ENCODE peak calls at places on chromosomes 6 and 20, in six cellular contexts. W is GM12864, J is GM13976, G is kidney epithelial cell, M is pancreas, A is lower lobe of right lung. Y is an unnamed sample.
A peak's percentile ranks its signal among the peaks of the same experiment; 100 is the strongest.

GRCh38 chr6:87756858-87757257 is 54.8 kb upstream of the AKIRIN2 start:
- DNase-seq in W (peak; percentile 95), J (peak; percentile 69), G (no peak), M (no peak), A (peak; percentile 53), Y (peak; percentile 73)

GRCh38 chr6:42010909-42011308 is 39.4 kb upstream of the TAF8 start:
- DNase-seq in W (no peak), J (no peak), G (no peak), M (no peak), A (no peak), Y (no peak)

GRCh38 chr20:50991076-50991475 is 31.8 kb downstream of the KCNG1 start:
- DNase-seq in W (no peak), J (no peak), G (no peak), M (no peak), A (no peak), Y (no peak)

GRCh38 chr6:104809116-104809515 is 50.6 kb downstream of the HACE1 start:
- DNase-seq in W (no peak), J (no peak), G (no peak), M (no peak), A (no peak), Y (no peak)

GRCh38 chr20:63701329-63702035 is 5.0 kb downstream of the TNFRSF6B start:
- DNase-seq in W (no peak), J (no peak), G (no peak), M (peak; percentile 34), A (no peak), Y (no peak)

GRCh38 chr6:164133095-164133494 is 718.6 kb downstream of the QKI start:
- DNase-seq in W (no peak), J (no peak), G (no peak), M (no peak), A (no peak), Y (peak; percentile 48)

GRCh38 chr20:57326667-57327455 is 2.7 kb upstream of the SPO11 start:
- DNase-seq in W (no peak), J (no peak), G (no peak), M (no peak), A (no peak), Y (peak; percentile 89)

GRCh38 chr6:170371588-170371987 is 65.0 kb downstream of the FAM120B start:
- DNase-seq in W (no peak), J (no peak), G (no peak), M (no peak), A (no peak), Y (no peak)

GRCh38 chr6:33540768-33541167 is 39.3 kb downstream of the BAK1 start:
- DNase-seq in W (no peak), J (no peak), G (no peak), M (no peak), A (no peak), Y (no peak)

GRCh38 chr6:12232339-12232738 is 57.8 kb upstream of the EDN1 start:
- DNase-seq in W (peak; percentile 18), J (no peak), G (no peak), M (no peak), A (no peak), Y (no peak)

GRCh38 chr6:39189131-39189530 is 40.1 kb downstream of the KCNK5 start:
- DNase-seq in W (no peak), J (no peak), G (no peak), M (no peak), A (no peak), Y (no peak)

GRCh38 chr6:39188577-39188976 is 40.7 kb downstream of the KCNK5 start:
- DNase-seq in W (no peak), J (no peak), G (no peak), M (no peak), A (no peak), Y (no peak)

GRCh38 chr6:39190545-39191235 is 38.6 kb downstream of the KCNK5 start:
- DNase-seq in W (no peak), J (no peak), G (no peak), M (no peak), A (no peak), Y (no peak)

GRCh38 chr6:39191236-39191930 is 37.9 kb downstream of the KCNK5 start:
- DNase-seq in W (no peak), J (no peak), G (no peak), M (no peak), A (no peak), Y (no peak)

DNA sequence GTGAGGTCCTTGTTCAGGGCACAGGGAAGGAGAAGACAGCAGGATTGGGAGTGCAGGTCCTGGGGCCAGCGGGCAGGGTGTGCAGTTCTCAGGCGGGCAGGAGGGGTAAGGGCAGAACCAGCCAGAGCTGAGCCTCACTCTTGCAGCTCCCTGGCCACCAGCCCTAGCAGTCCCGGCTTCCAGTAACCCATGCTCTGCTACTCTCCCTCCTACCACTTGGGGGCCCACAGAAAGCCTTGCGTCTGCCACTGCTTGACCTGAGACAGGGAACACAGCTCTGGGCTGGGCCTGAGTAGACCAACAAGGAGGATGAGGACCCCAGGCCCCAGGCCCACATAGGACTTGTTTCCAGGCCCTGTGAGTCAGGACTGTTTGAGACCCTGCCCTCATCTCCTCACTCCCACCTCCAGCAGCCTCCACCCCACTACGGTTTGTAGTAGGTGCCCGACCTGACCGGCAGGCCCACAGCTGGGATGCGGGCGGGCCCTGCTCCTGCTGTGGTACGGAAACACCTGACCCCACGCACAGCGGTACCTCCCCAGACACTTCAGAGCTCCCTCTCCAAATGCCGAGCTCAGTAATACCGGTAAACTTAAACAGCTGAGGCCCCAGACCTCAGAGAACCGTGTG is 39.2 kb downstream of the KCNK5 start:
- DNase-seq in W (no peak), J (peak; percentile 74), G (no peak), M (no peak), A (peak; percentile 70), Y (peak; percentile 54)
- TF ChIP-seq CTCF in W (peak; percentile 79), J (peak; percentile 38), G (peak; percentile 52), M (peak; percentile 49), A (peak; percentile 53), Y (peak; percentile 38)

DNA sequence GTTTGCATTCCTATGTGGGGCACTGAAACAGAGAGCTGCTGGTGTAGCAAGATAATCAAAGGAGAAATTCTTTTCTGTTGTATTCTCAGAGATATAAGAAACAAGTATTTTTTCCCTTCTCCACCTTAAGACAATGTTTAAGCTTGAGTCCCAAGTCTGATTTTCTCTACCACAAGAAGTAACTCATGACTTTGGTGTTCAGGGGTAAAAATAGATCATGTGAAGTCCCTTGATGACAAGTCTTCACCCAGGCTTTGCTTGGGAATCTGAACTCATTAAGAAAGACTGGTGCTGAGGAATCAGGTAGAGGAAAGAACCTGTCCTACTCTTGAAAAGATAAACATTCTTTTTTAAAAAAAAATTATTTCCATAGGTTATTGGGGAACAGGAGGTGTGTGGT is 205.6 kb downstream of the ALDH8A1 start:
- DNase-seq in W (no peak), J (no peak), G (no peak), M (no peak), A (no peak), Y (no peak)
- TF ChIP-seq CTCF in W (no peak), J (no peak), G (no peak), M (no peak), A (no peak), Y (no peak)

GRCh38 chr20:58512808-58513552 is 2.2 kb downstream of the APCDD1L start:
- DNase-seq in W (no peak), J (no peak), G (no peak), M (no peak), A (no peak), Y (no peak)
- TF ChIP-seq CTCF in W (no peak), J (no peak), G (no peak), M (no peak), A (no peak), Y (no peak)

DNA sequence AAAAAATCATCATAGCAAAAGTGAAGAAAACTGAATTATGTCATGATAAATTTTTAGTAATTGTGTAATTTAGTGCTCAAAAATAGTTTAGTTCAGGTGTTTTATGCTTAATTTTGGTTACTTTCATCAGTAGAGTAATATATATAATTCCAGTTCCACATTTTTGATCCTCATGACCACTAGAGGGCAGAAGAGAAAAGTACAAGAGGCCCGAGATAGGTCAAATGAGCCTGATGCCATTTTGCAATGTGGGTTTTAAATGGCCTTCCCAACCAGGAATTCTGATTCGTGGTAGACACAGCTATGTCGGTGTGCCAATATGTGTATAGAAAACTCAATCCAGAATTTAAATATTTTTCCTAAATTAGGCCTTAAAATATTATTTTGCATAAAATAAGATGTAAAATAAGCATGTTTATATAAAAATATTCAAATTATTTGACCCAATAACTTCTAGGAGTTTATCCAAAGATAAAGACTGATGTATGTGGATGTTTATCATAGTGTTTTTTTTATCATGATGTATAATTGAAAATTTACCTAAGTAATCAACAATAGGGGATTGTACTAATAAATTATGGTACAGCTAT is 159.7 kb upstream of the RPS6KA2 start:
- DNase-seq in W (peak; percentile 40), J (peak; percentile 78), G (peak; percentile 29), M (no peak), A (no peak), Y (peak; percentile 74)
- TF ChIP-seq CTCF in W (peak; percentile 58), J (peak; percentile 48), G (peak; percentile 54), M (peak; percentile 65), A (peak; percentile 75), Y (peak; percentile 60)

DNA sequence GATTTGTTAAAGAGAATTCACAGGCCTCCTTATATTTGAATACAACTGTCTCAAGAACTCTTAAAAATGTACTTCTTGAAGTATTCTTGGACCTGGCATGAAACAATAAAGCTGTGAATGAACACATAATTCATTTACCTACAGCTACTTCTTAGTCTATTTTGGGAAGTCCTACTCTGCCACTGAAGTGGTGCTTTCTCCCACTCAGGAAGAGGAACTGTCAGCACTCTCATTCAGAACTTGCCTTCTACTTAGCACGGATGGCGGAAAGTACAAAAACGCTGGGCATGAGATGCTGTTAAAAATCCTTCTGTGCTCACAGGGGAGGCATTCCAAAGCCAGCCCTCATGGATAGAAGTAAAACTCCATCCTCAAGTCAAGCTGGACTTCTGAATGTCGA is 144.8 kb upstream of the LAMP5 start:
- DNase-seq in W (no peak), J (no peak), G (no peak), M (no peak), A (no peak), Y (no peak)
- TF ChIP-seq CTCF in W (no peak), J (no peak), G (no peak), M (no peak), A (no peak), Y (no peak)

GRCh38 chr6:4021133-4021861 is 57.6 kb downstream of the FAM217A start:
- DNase-seq in W (peak; percentile 91), J (peak; percentile 85), G (peak; percentile 92), M (peak; percentile 91), A (peak; percentile 98), Y (peak; percentile 97)
- TF ChIP-seq CTCF in W (peak; percentile 44), J (peak; percentile 45), G (peak; percentile 15), M (no peak), A (peak; percentile 43), Y (no peak)

Y was measured in MCF 10A.